ENCODE peak calls at places on chromosomes 11 and 22, in nine cellular contexts. T is suprapubic skin, Q is HepG2, N is transverse colon, S is A549, B is stomach, X is K562, Y is sigmoid colon, M is H1. C is an unnamed sample.

GRCh38 chr22:44309137-44309536 is 3.6 kb downstream of the SHISAL1 start:
- DNase-seq in T (no peak), Q (no peak), N (peak; percentile 43), S (peak; percentile 53), B (no peak), X (no peak), Y (peak; percentile 84), M (no peak), C (no peak)

GRCh38 chr11:60121259-60121658 is 32.8 kb downstream of the MS4A2 start:
- DNase-seq in T (no peak), Q (no peak), N (peak; percentile 21), S (no peak), B (no peak), X (no peak), Y (no peak), M (no peak), C (peak; percentile 21)

GRCh38 chr22:30386960-30387848 is at the start of gene RNF215:
- DNase-seq in T (peak; percentile 86), Q (peak; percentile 54), N (peak; percentile 88), S (peak; percentile 68), B (peak; percentile 87), X (peak; percentile 93), Y (peak; percentile 88), M (peak; percentile 77), C (peak; percentile 93)

GRCh38 chr11:65524747-65525658 is at the start of gene SCYL1:
- DNase-seq in T (no peak), Q (no peak), N (peak; percentile 88), S (peak; percentile 81), B (peak; percentile 83), X (peak; percentile 96), Y (peak; percentile 93), M (no peak), C (peak; percentile 91)

GRCh38 chr11:121591405-121592033 is 138.8 kb upstream of the SORL1-AS1 start:
- DNase-seq in T (no peak), Q (peak; percentile 59), N (peak; percentile 73), S (peak; percentile 63), B (peak; percentile 70), X (peak; percentile 70), Y (peak; percentile 74), M (peak; percentile 23), C (peak; percentile 79)

GRCh38 chr11:8566613-8567210 is 27.3 kb downstream of the STK33 start:
- DNase-seq in T (no peak), Q (peak; percentile 23), N (peak; percentile 12), S (peak; percentile 44), B (no peak), X (peak; percentile 6), Y (no peak), M (no peak), C (no peak)

GRCh38 chr11:14318581-14318981 is 40.4 kb downstream of the RRAS2 start:
- DNase-seq in T (no peak), Q (no peak), N (no peak), S (no peak), B (no peak), X (no peak), Y (no peak), M (no peak), C (no peak)

GRCh38 chr11:25065711-25066110 is 568.9 kb downstream of the LUZP2 start:
- DNase-seq in T (no peak), Q (no peak), N (no peak), S (peak; percentile 29), B (no peak), X (no peak), Y (no peak), M (no peak), C (no peak)

GRCh38 chr22:24563246-24563645 is 7.4 kb downstream of the SNRPD3 start:
- DNase-seq in T (no peak), Q (no peak), N (no peak), S (no peak), B (no peak), X (no peak), Y (no peak), M (no peak), C (no peak)

GRCh38 chr22:25125693-25126357 is 73.8 kb upstream of the CRYBB3 start:
- DNase-seq in T (no peak), Q (no peak), N (no peak), S (no peak), B (no peak), X (no peak), Y (no peak), M (no peak), C (no peak)

GRCh38 chr11:113875414-113876073 is at the start of gene USP28:
- DNase-seq in T (peak; percentile 98), Q (peak; percentile 89), N (peak; percentile 98), S (peak; percentile 93), B (peak; percentile 97), X (peak; percentile 98), Y (peak; percentile 98), M (peak; percentile 84), C (peak; percentile 97)

GRCh38 chr11:66659785-66660184 is 17.9 kb downstream of the RBM4B start:
- DNase-seq in T (no peak), Q (no peak), N (no peak), S (no peak), B (no peak), X (no peak), Y (no peak), M (no peak), C (no peak)

GRCh38 chr11:86205415-86206268 is 38.9 kb upstream of the EED start:
- DNase-seq in T (no peak), Q (peak; percentile 64), N (no peak), S (no peak), B (no peak), X (no peak), Y (no peak), M (no peak), C (no peak)

GRCh38 chr11:132448334-132448995 is 1078.0 kb downstream of the NTM start:
- DNase-seq in T (no peak), Q (no peak), N (no peak), S (no peak), B (no peak), X (no peak), Y (no peak), M (no peak), C (no peak)

GRCh38 chr22:29581799-29582198 is 886 bp upstream of the NIPSNAP1 start:
- DNase-seq in T (no peak), Q (no peak), N (peak; percentile 71), S (no peak), B (peak; percentile 56), X (no peak), Y (no peak), M (no peak), C (no peak)

GRCh38 chr11:119845756-119846155 is 116.8 kb upstream of the NECTIN1 start:
- DNase-seq in T (no peak), Q (no peak), N (no peak), S (no peak), B (no peak), X (no peak), Y (no peak), M (no peak), C (no peak)

GRCh38 chr11:119845305-119845704 is 116.3 kb upstream of the NECTIN1 start:
- DNase-seq in T (no peak), Q (no peak), N (no peak), S (no peak), B (no peak), X (no peak), Y (no peak), M (no peak), C (no peak)

GRCh38 chr11:119842731-119843130 is 113.7 kb upstream of the NECTIN1 start:
- DNase-seq in T (no peak), Q (no peak), N (no peak), S (no peak), B (no peak), X (no peak), Y (no peak), M (no peak), C (no peak)

GRCh38 chr11:119844808-119845207 is 115.8 kb upstream of the NECTIN1 start:
- DNase-seq in T (no peak), Q (no peak), N (no peak), S (no peak), B (no peak), X (no peak), Y (no peak), M (no peak), C (no peak)

GRCh38 chr11:119843760-119844330 is 114.8 kb upstream of the NECTIN1 start:
- DNase-seq in T (no peak), Q (no peak), N (peak; percentile 17), S (no peak), B (no peak), X (no peak), Y (no peak), M (no peak), C (no peak)
- TF ChIP-seq EP300 in T (no peak), Q (no peak), N (no peak), S (no peak), B (no peak), X (no peak), Y (no peak), M (no peak), C (no peak)

GRCh38 chr11:128893578-128894295 is 2.6 kb downstream of the KCNJ5 start:
- DNase-seq in T (no peak), Q (no peak), N (no peak), S (no peak), B (no peak), X (no peak), Y (peak; percentile 30), M (no peak), C (no peak)
- H3K4me1 ChIP-seq in T (peaks cover 38% of the 10 kb centered on the region), Q (peaks cover 24% of the 10 kb centered on the region), N (peaks cover 10% of the 10 kb centered on the region), S (no peaks in the 10 kb centered on the region), B (peaks cover 62% of the 10 kb centered on the region), X (no peaks in the 10 kb centered on the region), Y (peaks cover 19% of the 10 kb centered on the region), M (peaks cover 4% of the 10 kb centered on the region), C (peaks cover 4% of the 10 kb centered on the region)

DNA sequence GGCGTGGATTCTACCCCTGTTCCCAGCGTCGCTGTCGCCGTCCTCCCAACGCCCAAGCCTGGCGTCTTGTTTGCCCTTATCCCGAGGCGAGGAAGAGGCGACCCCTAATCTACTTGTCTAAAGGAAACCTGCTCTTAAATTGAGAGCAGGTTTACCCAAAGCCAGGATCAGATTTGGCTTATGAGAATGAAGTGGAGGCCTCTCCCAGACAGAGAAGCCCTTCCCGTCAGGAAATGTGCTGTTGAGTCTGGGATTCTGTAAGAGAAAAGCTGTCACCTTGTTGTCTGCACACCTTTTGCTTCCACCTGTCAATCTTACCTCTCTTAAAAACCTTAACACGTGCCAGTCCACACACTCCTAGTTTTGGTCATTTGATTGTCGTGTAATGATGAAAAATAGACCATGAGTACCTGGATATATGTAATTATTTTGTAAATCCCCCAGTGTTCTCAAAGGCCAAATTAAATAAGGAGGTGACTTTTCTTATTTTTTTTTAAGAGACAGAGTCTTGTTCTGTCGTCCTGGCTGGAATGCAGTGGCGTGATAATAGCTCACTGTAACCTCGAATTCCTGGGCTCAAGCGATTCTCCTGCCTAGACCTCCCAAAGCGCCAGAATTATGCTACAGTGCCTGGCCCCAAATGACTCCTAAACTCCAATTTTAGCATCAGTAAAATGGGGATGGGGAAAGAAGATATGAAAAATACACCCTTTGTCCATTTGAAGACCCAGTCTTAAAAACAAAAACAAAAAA is 627 bp downstream of the GTF2H1 start:
- DNase-seq in T (no peak), Q (no peak), N (no peak), S (peak; percentile 12), B (no peak), X (no peak), Y (no peak), M (no peak), C (no peak)
- H3K27ac ChIP-seq in T (peak overlapping the region; percentile 99), Q (peak overlapping the region; percentile 95), N (peak overlapping the region; percentile 97), S (peak overlapping the region; percentile 96), B (peak overlapping the region; percentile 95), X (peak overlapping the region; percentile 96), Y (peak overlapping the region; percentile 93), M (no peak overlapping the region), C (peak overlapping the region; percentile 98)

DNA sequence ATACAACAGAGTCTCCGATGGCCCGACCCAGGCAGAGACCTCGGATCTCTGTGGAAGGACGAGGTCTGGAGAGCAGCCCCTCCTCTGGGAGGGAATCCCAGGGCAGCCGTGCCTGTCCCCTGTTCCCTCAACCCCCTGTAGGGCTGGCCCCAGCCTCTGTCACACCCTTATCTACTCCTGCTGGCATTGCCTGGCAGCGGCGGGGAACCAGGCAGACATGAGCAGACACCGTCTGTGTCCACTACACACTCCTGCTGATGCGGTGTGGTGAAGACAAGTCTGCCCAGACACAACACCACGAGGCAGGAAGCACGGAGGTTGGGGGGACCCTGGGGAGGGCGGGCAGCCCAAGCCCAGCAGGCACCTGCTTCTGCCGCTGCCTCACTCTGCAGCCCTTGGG is 52.5 kb upstream of the A4GALT start:
- DNase-seq in T (no peak), Q (no peak), N (no peak), S (no peak), B (no peak), X (no peak), Y (no peak), M (no peak), C (no peak)
- TF ChIP-seq EP300 in T (no peak), Q (no peak), N (no peak), S (no peak), B (no peak), X (no peak), Y (no peak), M (no peak), C (no peak)

C was measured in ovary.